ENCODE peak calls at places on chromosomes 7 and 10, in ten cellular contexts. B is neural progenitor cell; F is IMR-90; E is CD8-positive, alpha-beta memory T cell; R is heart right ventricle; L is CD8-positive, alpha-beta T cell; S is OCI-LY7; V is mammary epithelial cell; T is CD4-positive, alpha-beta memory T cell; D is tibial artery. N is an unnamed sample. For H3K36me3 and H3K4me1, the result is how much of the 10 kb centered on the place peaks cover.

GRCh38 chr10:5895804-5896203 is 5.8 kb downstream of the FBH1 start:
- DNase-seq in V (no peak), F (no peak), B (peak), R (no peak), D (peak), E (no peak), T (peak), L (no peak), S (peak), N (no peak)

GRCh38 chr7:8781166-8781565 is 347.8 kb downstream of the NXPH1 start:
- DNase-seq in S (no peak), V (no peak), F (no peak), D (no peak), E (no peak), R (no peak), T (no peak), B (no peak), L (no peak), N (no peak)

GRCh38 chr7:46134385-46134784 is 213.3 kb upstream of the IGFBP3 start:
- DNase-seq in T (no peak), L (no peak), D (no peak), R (no peak), S (no peak), E (no peak), F (no peak), B (no peak), V (no peak), N (no peak)

GRCh38 chr7:152054377-152055230 is 29.1 kb downstream of the GALNT11 start:
- DNase-seq in L (no peak), T (no peak), V (peak), S (no peak), D (no peak), B (no peak), E (no peak), F (peak), R (no peak), N (no peak)

GRCh38 chr10:62380002-62380401 is 5.8 kb downstream of the ZNF365 start:
- DNase-seq in D (no peak), T (no peak), F (peak), B (no peak), E (no peak), S (no peak), L (no peak), R (no peak), V (peak), N (peak)

GRCh38 chr7:69465262-69465661 is 133.0 kb upstream of the AUTS2 start:
- DNase-seq in L (no peak), V (no peak), B (no peak), D (no peak), E (no peak), R (no peak), T (no peak), S (no peak), F (no peak), N (no peak)

GRCh38 chr10:21401196-21401595 is 124.3 kb downstream of the SKIDA1 start:
- DNase-seq in E (no peak), R (no peak), F (peak), L (no peak), V (no peak), S (no peak), D (no peak), B (no peak), T (no peak), N (no peak)

GRCh38 chr10:115022754-115023153 is 70.4 kb upstream of the ATRNL1 start:
- DNase-seq in D (no peak), F (no peak), B (no peak), S (no peak), V (no peak), L (no peak), R (no peak), E (no peak), T (no peak), N (no peak)

GRCh38 chr7:154451480-154452457 is 399.6 kb downstream of the DPP6 start:
- DNase-seq in R (no peak), S (no peak), F (no peak), E (no peak), D (no peak), B (peak), T (no peak), L (no peak), V (no peak), N (no peak)

GRCh38 chr7:14759785-14760184 is 142.8 kb downstream of the DGKB start:
- DNase-seq in S (no peak), V (peak), F (no peak), T (no peak), E (no peak), D (no peak), L (no peak), R (no peak), B (no peak), N (peak)

GRCh38 chr7:116315293-116315692 is 105.0 kb downstream of the TES start:
- DNase-seq in S (no peak), T (no peak), D (no peak), L (no peak), E (no peak), B (peak), V (peak), R (no peak), F (peak), N (no peak)

GRCh38 chr7:111394891-111395290 is 167.4 kb downstream of the IMMP2L start:
- DNase-seq in T (no peak), L (no peak), D (no peak), B (no peak), V (no peak), S (no peak), R (no peak), E (no peak), F (no peak), N (no peak)

GRCh38 chr7:30502470-30503251 is 2.0 kb downstream of the GGCT start:
- DNase-seq in B (no peak), R (no peak), T (no peak), D (no peak), L (no peak), E (no peak), F (no peak), V (peak), S (peak), N (peak)

GRCh38 chr7:101436857-101437576 is 74.3 kb downstream of the COL26A1 start:
- DNase-seq in F (no peak), V (no peak), B (peak), E (no peak), R (no peak), T (no peak), S (no peak), D (no peak), L (no peak), N (peak)

GRCh38 chr10:94429049-94429707 is 26.8 kb downstream of the TBC1D12 start:
- DNase-seq in B (no peak), V (no peak), R (no peak), T (no peak), E (no peak), S (no peak), F (peak), L (no peak), D (no peak), N (no peak)

GRCh38 chr7:92639956-92640355 is 49.8 kb upstream of the FAM133B start:
- DNase-seq in L (no peak), S (no peak), F (no peak), B (no peak), V (no peak), T (no peak), D (no peak), R (no peak), E (no peak), N (no peak)

GRCh38 chr7:25369794-25370193 is 141.5 kb upstream of the NPVF start:
- DNase-seq in B (no peak), E (no peak), T (no peak), D (no peak), F (no peak), S (no peak), L (no peak), R (peak), V (no peak), N (no peak)

GRCh38 chr10:120732067-120732466 is 119.1 kb upstream of the WDR11 start:
- DNase-seq in D (no peak), V (peak), E (no peak), S (no peak), F (no peak), T (no peak), R (no peak), B (no peak), L (no peak), N (peak)

GRCh38 chr7:4149236-4149635 is 532.9 kb upstream of the FOXK1 start:
- DNase-seq in F (no peak), R (no peak), T (no peak), E (no peak), S (no peak), B (no peak), D (no peak), V (no peak), L (no peak), N (no peak)

GRCh38 chr10:127374074-127374680 is 174.9 kb upstream of the NPS start:
- DNase-seq in F (no peak), T (no peak), R (no peak), D (no peak), E (no peak), B (no peak), L (no peak), S (no peak), V (no peak), N (no peak)

GRCh38 chr7:110827287-110827855 is 263.6 kb upstream of the LRRN3 start:
- DNase-seq in T (no peak), S (no peak), V (no peak), F (no peak), D (no peak), E (no peak), R (no peak), B (no peak), L (no peak), N (no peak)

GRCh38 chr10:72228318-72228751 is 12.3 kb upstream of the ASCC1 start:
- DNase-seq in V (no peak), S (no peak), T (no peak), F (no peak), B (no peak), E (no peak), D (peak), L (no peak), R (no peak), N (no peak)

GRCh38 chr10:70378122-70378521 is 4.3 kb downstream of the LRRC20 start:
- DNase-seq in L (no peak), S (no peak), V (peak), T (no peak), B (no peak), R (no peak), E (no peak), F (peak), D (no peak), N (peak)

GRCh38 chr7:116173051-116174028 is 37.0 kb upstream of the TES start:
- DNase-seq in D (no peak), V (peak), S (peak), F (peak), L (peak), E (peak), B (peak), T (peak), R (no peak), N (peak)

GRCh38 chr7:47228386-47229014 is 353.4 kb downstream of the TNS3 start:
- DNase-seq in T (no peak), F (no peak), S (peak), B (no peak), L (no peak), E (no peak), V (no peak), D (no peak), R (no peak), N (peak)

GRCh38 chr10:29130190-29130673 is 158.6 kb upstream of the LYZL1 start:
- DNase-seq in B (peak), V (peak), R (no peak), D (no peak), F (peak), S (peak), L (no peak), E (no peak), T (no peak), N (peak)

GRCh38 chr7:53811555-53812079 is 730.6 kb upstream of the VSTM2A start:
- DNase-seq in T (no peak), L (no peak), D (no peak), B (no peak), S (no peak), F (no peak), R (no peak), E (no peak), V (no peak), N (peak)

GRCh38 chr7:101635484-101635883 is 6.4 kb upstream of the MYL10 start:
- DNase-seq in L (no peak), T (no peak), S (no peak), V (no peak), E (no peak), B (no peak), R (no peak), D (no peak), F (no peak), N (no peak)

GRCh38 chr7:158805414-158805813 is 23.9 kb downstream of the ESYT2 start:
- DNase-seq in S (no peak), T (no peak), V (no peak), B (no peak), L (no peak), F (no peak), R (no peak), E (no peak), D (no peak), N (no peak)

GRCh38 chr7:158805937-158806336 is 23.4 kb downstream of the ESYT2 start:
- DNase-seq in T (no peak), V (no peak), R (no peak), D (no peak), E (no peak), S (peak), F (no peak), B (no peak), L (no peak), N (no peak)

GRCh38 chr7:158804335-158804734 is 25.0 kb downstream of the ESYT2 start:
- DNase-seq in F (no peak), V (no peak), S (no peak), T (peak), E (peak), R (no peak), B (no peak), L (no peak), D (no peak), N (no peak)

GRCh38 chr7:158802535-158803199 is 26.6 kb downstream of the ESYT2 start:
- DNase-seq in E (no peak), F (peak), V (peak), L (no peak), R (no peak), D (no peak), B (no peak), S (no peak), T (no peak), N (peak)

GRCh38 chr7:158803226-158803944 is 25.9 kb downstream of the ESYT2 start:
- DNase-seq in R (no peak), T (peak), L (no peak), V (no peak), B (no peak), F (no peak), D (no peak), S (no peak), E (peak), N (peak)
- H3K27ac ChIP-seq in R (no peak), T (peak), L (no peak), V (peak), B (no peak), F (peak), D (peak), S (no peak), E (no peak), N (peak)

DNA sequence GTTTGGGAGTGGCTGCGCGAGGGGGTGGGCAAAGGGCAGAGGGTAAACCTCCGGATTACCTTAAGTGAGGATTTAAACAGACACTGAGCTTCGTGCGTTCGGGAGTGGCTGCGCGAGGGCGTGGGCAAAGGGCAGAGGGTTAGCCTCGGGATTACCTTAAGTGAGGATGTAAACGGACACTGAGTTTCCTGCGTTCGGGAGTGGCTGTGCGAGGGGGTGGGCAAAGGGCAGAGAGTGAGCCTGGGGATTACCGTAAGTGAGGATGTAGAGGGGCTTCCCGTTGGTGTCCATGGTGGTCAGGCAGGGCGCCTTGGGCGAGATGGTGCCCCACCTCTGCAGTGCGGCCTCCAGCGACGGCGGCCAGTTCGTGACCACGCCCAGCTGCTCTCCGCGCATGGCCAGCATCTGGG is 275.8 kb downstream of the DIP2C start:
- DNase-seq in T (no peak), L (no peak), F (no peak), D (no peak), S (no peak), V (no peak), E (no peak), B (peak), R (no peak), N (no peak)
- H3K36me3 ChIP-seq in T (under half), L (under half), F (under half), D (half or more), S (half or more), V (under half), E (under half), B (under half), R (half or more), N (under half)

GRCh38 chr7:141704112-141704511 is 2.1 kb upstream of the DENND11 start:
- DNase-seq in V (no peak), F (no peak), L (no peak), D (no peak), E (no peak), S (no peak), T (no peak), R (no peak), B (no peak), N (peak)

GRCh38 chr7:141702892-141703291 is 926 bp upstream of the DENND11 start:
- DNase-seq in S (no peak), V (no peak), F (no peak), L (no peak), E (no peak), D (no peak), R (no peak), T (no peak), B (no peak), N (no peak)

GRCh38 chr7:141702047-141702567 is at the start of gene DENND11:
- DNase-seq in S (peak), E (peak), R (peak), F (peak), V (peak), B (peak), L (peak), T (peak), D (peak), N (peak)

GRCh38 chr7:141706394-141707064 is 1.6 kb upstream of the WEE2 start:
- DNase-seq in V (peak), B (no peak), L (no peak), E (no peak), D (no peak), R (no peak), T (no peak), S (no peak), F (no peak), N (no peak)

DNA sequence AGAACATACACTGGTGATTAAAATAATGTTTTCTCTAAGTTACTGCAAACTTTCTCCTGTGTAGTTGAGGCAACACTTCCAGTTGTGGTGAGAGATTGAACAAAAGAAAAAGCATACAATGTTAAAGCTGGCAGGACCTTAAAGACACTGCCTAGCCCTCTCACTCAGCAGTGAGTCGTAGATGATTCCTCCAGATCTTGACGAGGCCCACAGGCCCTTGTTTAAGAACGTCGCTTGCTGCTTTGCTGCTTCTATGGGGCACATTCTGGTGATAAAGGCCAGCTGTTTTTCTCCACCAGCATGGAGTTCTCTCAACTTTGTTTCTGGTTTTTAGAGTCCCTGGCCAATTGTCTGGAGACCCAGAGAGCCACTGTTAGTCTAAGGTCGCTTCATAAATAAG is 2.8 kb upstream of the DENND11 start:
- DNase-seq in B (no peak), L (no peak), F (peak), D (no peak), R (no peak), V (peak), S (no peak), T (no peak), E (no peak), N (peak)
- H3K4me1 ChIP-seq in B (under half), L (under half), F (under half), D (under half), R (under half), V (under half), S (under half), T (under half), E (under half), N (under half)

DNA sequence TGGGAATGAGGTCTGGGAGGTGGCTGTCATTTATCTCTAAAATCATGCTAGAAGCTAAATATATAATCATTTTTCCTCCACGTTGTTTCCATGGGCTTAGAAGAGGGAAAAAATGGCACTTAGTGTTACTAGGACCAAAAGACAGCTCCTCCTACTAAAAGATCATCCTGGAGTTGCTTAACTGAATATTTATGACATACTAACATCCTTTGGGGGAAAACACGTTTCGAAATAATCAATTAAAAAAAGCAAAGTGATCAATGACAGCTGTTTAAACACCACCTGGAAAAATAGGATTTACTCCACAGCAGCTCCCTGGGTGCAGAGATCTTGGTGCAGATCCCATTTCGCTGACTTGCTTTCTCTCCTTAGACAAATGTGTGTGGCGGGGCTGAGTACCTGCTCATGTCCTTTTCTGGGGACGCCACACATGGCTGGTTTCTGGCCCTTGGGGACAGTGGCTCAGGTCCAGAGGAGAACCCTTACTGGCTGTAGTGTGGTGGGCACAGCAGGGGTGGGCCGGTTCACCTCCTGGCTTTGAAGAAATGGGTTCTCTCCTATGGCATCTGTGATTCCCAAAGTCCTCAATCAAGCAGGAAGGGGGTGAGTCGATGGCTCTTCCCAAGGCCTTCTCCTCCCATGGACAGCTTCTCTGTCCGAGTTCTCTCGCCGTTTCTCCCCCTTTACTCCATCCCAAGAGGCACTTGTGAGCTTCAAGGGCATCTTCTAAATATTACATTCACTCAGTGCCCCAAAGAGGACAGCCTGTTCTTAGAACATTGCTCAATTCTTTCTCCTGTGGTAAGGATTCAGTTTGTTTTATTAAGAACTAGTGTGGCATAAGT is 156.4 kb upstream of the KLF14 start:
- DNase-seq in T (no peak), E (no peak), L (no peak), B (no peak), R (no peak), S (no peak), D (no peak), V (no peak), F (no peak), N (no peak)
- H3K27ac ChIP-seq in T (no peak), E (no peak), L (no peak), B (no peak), R (peak), S (no peak), D (peak), V (peak), F (peak), N (peak)

DNA sequence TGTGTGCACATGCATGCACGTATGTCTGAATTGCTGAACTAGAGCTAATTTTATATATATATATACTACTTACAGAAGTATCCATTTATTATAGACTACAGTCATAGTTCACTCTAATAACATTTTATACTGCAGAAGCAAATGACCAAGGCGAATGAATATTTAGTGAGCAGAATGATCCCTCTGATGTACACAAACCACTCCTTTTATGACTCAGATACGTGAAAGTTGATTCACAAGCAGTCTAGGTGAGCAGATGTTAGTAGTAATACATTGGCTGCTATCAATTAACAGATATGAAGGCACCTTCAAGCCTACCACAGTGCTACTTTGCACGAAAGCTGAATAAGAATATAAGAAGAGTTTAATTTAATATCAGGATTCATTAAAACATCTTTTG is 10.4 kb downstream of the GPAM start:
- DNase-seq in D (no peak), T (no peak), R (no peak), E (no peak), S (no peak), B (no peak), L (no peak), V (no peak), F (no peak), N (peak)
- H3K36me3 ChIP-seq in D (half or more), T (under half), R (half or more), E (under half), S (half or more), B (under half), L (under half), V (under half), F (under half), N (under half)